ENCODE peak calls at places on chromosomes 3 and 15, in ten cellular contexts. W is HCT116, F is uterus, G is adrenal gland, M is transverse colon, H is stomach, U is breast epithelium, B is HepG2, Q is heart left ventricle, S is body of pancreas. X is an unnamed sample. For H3K27me3, the result is how much of the 10 kb centered on the place peaks cover.

GRCh38 chr3:36480916-36481648 is 100.8 kb downstream of the STAC start:
- DNase-seq in S (no peak), Q (no peak), U (no peak), F (no peak), B (no peak), W (no peak), G (no peak), M (no peak), H (no peak), X (no peak)

GRCh38 chr3:98855811-98856400 is 45.6 kb downstream of the DCBLD2 start:
- DNase-seq in U (no peak), Q (no peak), M (no peak), F (no peak), W (no peak), S (no peak), H (no peak), G (no peak), B (no peak), X (no peak)

GRCh38 chr3:4351164-4351855 is 48.1 kb downstream of the SETMAR start:
- DNase-seq in Q (no peak), S (no peak), U (no peak), G (no peak), M (no peak), H (no peak), W (no peak), B (no peak), F (no peak), X (no peak)

GRCh38 chr3:411183-411681 is 214.7 kb downstream of the CHL1 start:
- DNase-seq in S (no peak), H (no peak), M (no peak), U (no peak), G (no peak), Q (no peak), B (no peak), W (no peak), F (no peak), X (no peak)

GRCh38 chr3:194326192-194327029 is 24.7 kb downstream of the CPN2 start:
- DNase-seq in W (peak), H (no peak), Q (no peak), U (no peak), B (no peak), M (no peak), S (no peak), G (no peak), F (no peak), X (no peak)

GRCh38 chr15:90230071-90230494 is 3.7 kb downstream of the CIB1 start:
- DNase-seq in H (peak), B (no peak), G (peak), W (no peak), F (no peak), Q (peak), U (no peak), M (peak), S (peak), X (peak)

GRCh38 chr3:113436794-113437193 is 4.5 kb downstream of the CFAP44 start:
- DNase-seq in G (no peak), B (no peak), M (no peak), S (no peak), W (no peak), U (no peak), Q (no peak), F (no peak), H (no peak), X (peak)

GRCh38 chr3:42836545-42837123 is 27.4 kb downstream of the ACKR2 start:
- DNase-seq in G (no peak), B (no peak), M (no peak), Q (no peak), F (no peak), W (no peak), H (no peak), U (no peak), S (no peak), X (no peak)

GRCh38 chr3:155605571-155605970 is 139.3 kb downstream of the PLCH1 start:
- DNase-seq in W (no peak), M (no peak), B (peak), U (no peak), S (peak), H (no peak), G (no peak), F (no peak), Q (no peak), X (no peak)

GRCh38 chr3:56915969-56916586 is 114.3 kb upstream of the ARHGEF3 start:
- DNase-seq in U (no peak), Q (peak), S (peak), H (peak), F (no peak), G (no peak), B (no peak), M (peak), W (no peak), X (no peak)

GRCh38 chr15:77838061-77838460 is 205.3 kb upstream of the LINGO1 start:
- DNase-seq in U (no peak), G (no peak), F (no peak), W (no peak), H (no peak), B (no peak), Q (no peak), M (no peak), S (no peak), X (no peak)

GRCh38 chr15:77836901-77837648 is 204.4 kb upstream of the LINGO1 start:
- DNase-seq in S (no peak), W (no peak), G (no peak), F (no peak), Q (no peak), H (no peak), M (no peak), U (no peak), B (no peak), X (no peak)

GRCh38 chr15:77838595-77838994 is 205.9 kb upstream of the LINGO1 start:
- DNase-seq in F (no peak), U (no peak), M (no peak), S (no peak), H (no peak), B (no peak), Q (no peak), G (no peak), W (no peak), X (peak)

GRCh38 chr15:77836116-77836798 is 203.5 kb upstream of the LINGO1 start:
- DNase-seq in W (peak), M (no peak), H (no peak), Q (no peak), F (no peak), B (no peak), S (no peak), U (no peak), G (no peak), X (no peak)

DNA sequence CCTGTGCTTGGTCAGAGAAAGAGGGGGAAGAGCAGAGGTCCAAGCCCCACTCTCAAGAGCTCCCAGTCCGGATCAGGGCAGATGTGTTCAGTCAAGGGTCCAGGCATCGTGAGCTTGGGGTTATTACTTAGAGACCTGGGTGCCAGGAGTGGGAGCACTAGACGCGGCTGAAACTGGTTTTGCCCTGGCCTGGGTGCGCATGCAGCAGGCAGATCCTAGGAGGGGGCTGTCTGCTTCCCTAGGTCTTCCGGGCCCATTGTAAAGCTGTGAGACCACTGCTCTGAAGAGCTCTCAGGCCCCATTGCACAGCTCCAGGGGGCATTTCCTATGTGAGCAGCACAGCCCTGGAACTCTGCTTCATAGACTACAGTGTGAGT is 204.9 kb upstream of the LINGO1 start:
- DNase-seq in W (no peak), H (no peak), Q (no peak), B (no peak), G (no peak), S (no peak), F (no peak), M (no peak), U (no peak), X (no peak)
- H3K27me3 ChIP-seq in W (under half), H (under half), Q (under half), B (under half), G (under half), S (under half), F (under half), M (under half), U (under half), X (under half)

GRCh38 chr15:40593588-40594428 is at the start of gene KNL1:
- DNase-seq in H (peak), S (peak), F (peak), B (peak), U (peak), G (peak), Q (peak), M (peak), W (peak), X (peak)
- TF ChIP-seq POLR2A in H (no peak), S (peak), F (no peak), B (peak), U (no peak), G (peak), Q (no peak), M (no peak), W (peak), X (peak)

GRCh38 chr3:31536417-31536991 is 3.8 kb downstream of the STT3B start:
- DNase-seq in W (no peak), S (no peak), F (no peak), U (no peak), B (no peak), H (no peak), Q (no peak), M (no peak), G (no peak), X (no peak)
- H3K4me3 ChIP-seq in W (no peak), S (no peak), F (peak), U (peak), B (peak), H (no peak), Q (no peak), M (no peak), G (no peak), X (no peak)

DNA sequence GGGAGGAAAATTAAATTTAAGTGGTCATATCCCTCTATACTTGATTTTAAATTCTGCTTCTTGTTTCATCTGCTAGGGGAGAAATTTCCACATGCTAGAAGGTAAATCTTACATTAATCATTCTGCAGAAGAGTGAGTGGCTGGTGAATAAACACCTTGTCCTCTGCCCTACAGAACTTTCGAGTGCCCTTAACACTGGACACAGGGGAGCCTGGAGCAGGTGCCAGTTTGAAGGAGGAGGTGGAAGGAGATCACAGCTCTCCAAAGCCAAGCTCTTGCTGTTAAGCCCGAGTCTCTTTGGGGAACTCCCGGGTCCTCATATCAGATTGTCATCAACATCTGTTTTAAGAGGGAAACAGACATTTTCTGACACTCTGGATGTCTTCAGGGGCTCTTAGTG is 31.3 kb downstream of the LAMP3 start:
- DNase-seq in U (no peak), M (no peak), H (no peak), S (no peak), G (no peak), F (no peak), W (no peak), Q (no peak), B (no peak), X (no peak)
- H3K27me3 ChIP-seq in U (under half), M (under half), H (under half), S (under half), G (under half), F (under half), W (under half), Q (under half), B (under half), X (under half)

DNA sequence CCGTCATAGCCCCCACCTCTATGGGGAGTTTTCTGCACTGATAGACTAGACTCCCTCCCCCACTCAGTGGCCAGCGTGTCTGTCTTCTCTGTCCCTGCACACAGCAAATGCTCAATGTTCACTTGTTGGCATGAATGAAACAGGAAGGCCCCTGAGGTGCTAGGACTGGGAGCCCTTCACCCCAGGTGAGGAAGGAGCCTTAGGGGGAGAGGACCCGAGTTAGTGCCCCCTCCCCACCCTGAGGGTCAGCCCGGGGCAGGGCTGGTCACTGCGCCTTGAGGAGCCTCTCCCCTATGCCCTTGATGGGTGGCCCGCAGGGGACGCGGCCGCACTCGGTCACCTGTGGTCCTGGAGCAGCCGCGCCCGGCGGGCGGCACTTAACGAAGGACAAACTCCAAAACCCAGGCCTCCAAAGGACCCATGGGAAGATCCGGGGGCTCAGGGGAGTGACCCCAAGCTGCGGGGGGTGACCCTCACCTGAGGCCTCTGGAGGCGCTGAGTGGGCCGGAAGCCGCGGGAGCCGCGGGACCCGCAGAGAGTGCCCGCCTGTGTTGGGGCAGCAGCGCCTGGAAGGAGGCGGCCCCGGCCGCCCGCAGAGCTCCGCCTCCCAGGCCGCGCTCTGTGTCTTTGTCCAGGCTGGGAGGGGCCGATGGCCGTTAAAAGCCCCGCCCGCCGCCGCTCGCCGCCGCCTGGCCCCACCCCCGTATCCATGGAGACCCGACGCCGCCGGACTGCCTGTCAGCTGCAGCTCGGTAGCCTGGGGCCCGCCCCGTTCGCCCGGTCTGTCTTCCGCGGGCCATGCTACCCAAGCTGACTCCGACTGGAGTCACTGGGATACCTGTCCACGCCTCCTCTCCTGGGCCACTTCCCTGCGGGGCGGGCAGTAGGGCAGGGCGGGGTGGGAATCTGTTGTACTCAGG is 15.4 kb upstream of the FANCD2 start:
- DNase-seq in M (peak), Q (peak), H (peak), G (peak), U (peak), S (peak), F (peak), W (peak), B (peak), X (peak)
- TF ChIP-seq POLR2A in M (peak), Q (peak), H (no peak), G (peak), U (no peak), S (peak), F (peak), W (no peak), B (no peak), X (peak)

GRCh38 chr15:42457445-42458442 is 33.2 kb downstream of the ZNF106 start:
- DNase-seq in F (peak), U (peak), M (peak), S (peak), B (no peak), G (peak), Q (peak), H (peak), W (no peak), X (no peak)
- H3K4me3 ChIP-seq in F (peak), U (peak), M (no peak), S (no peak), B (no peak), G (no peak), Q (peak), H (no peak), W (no peak), X (no peak)